ENCODE peak calls at places on chromosomes 13 and 19, in five cellular contexts. One of them, this sample, is unnamed.

GRCh38 chr19:40223135-40223822 is 3.2 kb downstream of the CCNP start:
- DNase-seq in heart right ventricle: no peak
- DNase-seq in GM23338: peak; percentile 87
- DNase-seq in H9: peak; percentile 98
- DNase-seq in breast epithelium: no peak
- DNase-seq in this sample: no peak

GRCh38 chr13:71968025-71968424 is 101.0 kb upstream of the DACH1 start:
- DNase-seq in heart right ventricle: no peak
- DNase-seq in GM23338: peak; percentile 78
- DNase-seq in H9: peak; percentile 50
- DNase-seq in breast epithelium: no peak
- DNase-seq in this sample: no peak

GRCh38 chr19:46784262-46785053 is 3.9 kb downstream of the SLC1A5 start:
- DNase-seq in heart right ventricle: peak; percentile 43
- DNase-seq in GM23338: peak; percentile 82
- DNase-seq in H9: peak; percentile 88
- DNase-seq in breast epithelium: peak; percentile 69
- DNase-seq in this sample: peak; percentile 69

GRCh38 chr13:98880673-98881072 is 97.2 kb downstream of the DOCK9 start:
- DNase-seq in heart right ventricle: no peak
- DNase-seq in GM23338: no peak
- DNase-seq in H9: no peak
- DNase-seq in breast epithelium: no peak
- DNase-seq in this sample: no peak

GRCh38 chr13:39130298-39130697 is 92.0 kb downstream of the NHLRC3 start:
- DNase-seq in heart right ventricle: no peak
- DNase-seq in GM23338: peak; percentile 28
- DNase-seq in H9: peak; percentile 38
- DNase-seq in breast epithelium: no peak
- DNase-seq in this sample: no peak

GRCh38 chr13:99941911-99942310 is 29.7 kb downstream of the ZIC5 start:
- DNase-seq in heart right ventricle: no peak
- DNase-seq in GM23338: no peak
- DNase-seq in H9: no peak
- DNase-seq in breast epithelium: no peak
- DNase-seq in this sample: no peak

GRCh38 chr19:13151605-13152355 is 1.6 kb downstream of the IER2 start:
- DNase-seq in heart right ventricle: peak; percentile 97
- DNase-seq in GM23338: peak; percentile 98
- DNase-seq in H9: peak; percentile 98
- DNase-seq in breast epithelium: peak; percentile 99
- DNase-seq in this sample: peak; percentile 83

GRCh38 chr19:6276447-6276846 is 3.3 kb downstream of the MLLT1 start:
- DNase-seq in heart right ventricle: peak; percentile 70
- DNase-seq in GM23338: no peak
- DNase-seq in H9: no peak
- DNase-seq in breast epithelium: peak; percentile 47
- DNase-seq in this sample: no peak

GRCh38 chr19:57282011-57282636 is 1.8 kb downstream of the ZNF460 start:
- DNase-seq in heart right ventricle: no peak
- DNase-seq in GM23338: no peak
- DNase-seq in H9: no peak
- DNase-seq in breast epithelium: no peak
- DNase-seq in this sample: peak; percentile 93

GRCh38 chr13:50238922-50239321 is 223.7 kb downstream of the KCNRG start:
- DNase-seq in heart right ventricle: no peak
- DNase-seq in GM23338: no peak
- DNase-seq in H9: no peak
- DNase-seq in breast epithelium: no peak
- DNase-seq in this sample: no peak

GRCh38 chr13:68176486-68176885 is 946.4 kb upstream of the PCDH9 start:
- DNase-seq in heart right ventricle: no peak
- DNase-seq in GM23338: no peak
- DNase-seq in H9: no peak
- DNase-seq in breast epithelium: no peak
- DNase-seq in this sample: no peak

GRCh38 chr13:25783480-25784081 is 268.2 kb downstream of the SHISA2 start:
- DNase-seq in heart right ventricle: no peak
- DNase-seq in GM23338: no peak
- DNase-seq in H9: no peak
- DNase-seq in breast epithelium: no peak
- DNase-seq in this sample: no peak

GRCh38 chr13:46982856-46983582 is 86.2 kb upstream of the HTR2A start:
- DNase-seq in heart right ventricle: no peak
- DNase-seq in GM23338: no peak
- DNase-seq in H9: no peak
- DNase-seq in breast epithelium: no peak
- DNase-seq in this sample: no peak

GRCh38 chr13:50365683-50366391 is 350.6 kb downstream of the KCNRG start:
- DNase-seq in heart right ventricle: no peak
- DNase-seq in GM23338: no peak
- DNase-seq in H9: no peak
- DNase-seq in breast epithelium: no peak
- DNase-seq in this sample: peak; percentile 75

GRCh38 chr19:17424743-17425365 is 5.0 kb downstream of the MVB12A start:
- DNase-seq in heart right ventricle: peak; percentile 34
- DNase-seq in GM23338: peak; percentile 94
- DNase-seq in H9: peak; percentile 90
- DNase-seq in breast epithelium: no peak
- DNase-seq in this sample: no peak

GRCh38 chr19:1811942-1812425 is at the start of gene ATP8B3:
- DNase-seq in heart right ventricle: peak; percentile 88
- DNase-seq in GM23338: peak; percentile 61
- DNase-seq in H9: no peak
- DNase-seq in breast epithelium: no peak
- DNase-seq in this sample: no peak

GRCh38 chr13:64234255-64234654 is 2818.6 kb upstream of the PCDH20 start:
- DNase-seq in heart right ventricle: no peak
- DNase-seq in GM23338: no peak
- DNase-seq in H9: no peak
- DNase-seq in breast epithelium: no peak
- DNase-seq in this sample: no peak

GRCh38 chr19:48287748-48288147 is 17.9 kb downstream of the ZNF114 start:
- DNase-seq in heart right ventricle: no peak
- DNase-seq in GM23338: no peak
- DNase-seq in H9: no peak
- DNase-seq in breast epithelium: no peak
- DNase-seq in this sample: no peak

GRCh38 chr19:33804021-33804799 is 7.5 kb downstream of the KCTD15 start:
- DNase-seq in heart right ventricle: peak; percentile 63
- DNase-seq in GM23338: no peak
- DNase-seq in H9: no peak
- DNase-seq in breast epithelium: peak; percentile 52
- DNase-seq in this sample: no peak

GRCh38 chr13:90867336-90867683 is 480.2 kb upstream of the MIR17HG start:
- DNase-seq in heart right ventricle: peak; percentile 34
- DNase-seq in GM23338: peak; percentile 91
- DNase-seq in H9: peak; percentile 76
- DNase-seq in breast epithelium: peak; percentile 21
- DNase-seq in this sample: peak; percentile 60

GRCh38 chr19:18373892-18374629 is 11.9 kb upstream of the GDF15 start:
- DNase-seq in heart right ventricle: peak; percentile 85
- DNase-seq in GM23338: peak; percentile 96
- DNase-seq in H9: peak; percentile 99
- DNase-seq in breast epithelium: peak; percentile 91
- DNase-seq in this sample: peak; percentile 74

GRCh38 chr13:90968510-90968909 is 379.0 kb upstream of the MIR17HG start:
- DNase-seq in heart right ventricle: no peak
- DNase-seq in GM23338: peak; percentile 77
- DNase-seq in H9: peak; percentile 48
- DNase-seq in breast epithelium: no peak
- DNase-seq in this sample: no peak

GRCh38 chr13:109610517-109610916 is 175.9 kb downstream of the IRS2 start:
- DNase-seq in heart right ventricle: peak; percentile 37
- DNase-seq in GM23338: peak; percentile 60
- DNase-seq in H9: peak; percentile 70
- DNase-seq in breast epithelium: no peak
- DNase-seq in this sample: no peak

DNA sequence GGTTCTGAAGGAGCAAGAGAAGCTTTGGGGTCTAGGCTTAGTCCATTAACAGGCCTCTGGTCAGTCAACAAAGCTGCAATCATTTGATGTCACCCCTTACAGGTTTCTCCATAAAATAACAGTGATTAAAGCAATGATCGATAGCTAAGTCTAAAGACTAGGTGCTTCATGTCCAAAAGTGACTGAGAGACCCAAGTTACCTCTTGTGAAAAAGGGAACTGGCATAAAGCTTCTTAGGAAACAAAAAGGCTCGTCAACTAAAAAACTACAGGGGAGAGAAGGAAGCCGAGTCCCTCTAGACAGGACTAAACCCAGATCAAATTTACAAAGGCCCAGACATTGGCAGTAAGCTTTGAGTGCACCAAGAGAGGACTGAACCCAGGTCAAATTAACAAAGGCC is 2.2 kb downstream of the DCUN1D2 start:
- DNase-seq in heart right ventricle: no peak
- DNase-seq in GM23338: no peak
- DNase-seq in H9: no peak
- DNase-seq in breast epithelium: no peak
- DNase-seq in this sample: no peak
- H3K27ac ChIP-seq in heart right ventricle: peak overlapping the region; percentile 94
- H3K27ac ChIP-seq in GM23338: peak overlapping the region; percentile 78
- H3K27ac ChIP-seq in H9: no peak overlapping the region
- H3K27ac ChIP-seq in breast epithelium: no peak overlapping the region
- H3K27ac ChIP-seq in this sample: no peak overlapping the region

DNA sequence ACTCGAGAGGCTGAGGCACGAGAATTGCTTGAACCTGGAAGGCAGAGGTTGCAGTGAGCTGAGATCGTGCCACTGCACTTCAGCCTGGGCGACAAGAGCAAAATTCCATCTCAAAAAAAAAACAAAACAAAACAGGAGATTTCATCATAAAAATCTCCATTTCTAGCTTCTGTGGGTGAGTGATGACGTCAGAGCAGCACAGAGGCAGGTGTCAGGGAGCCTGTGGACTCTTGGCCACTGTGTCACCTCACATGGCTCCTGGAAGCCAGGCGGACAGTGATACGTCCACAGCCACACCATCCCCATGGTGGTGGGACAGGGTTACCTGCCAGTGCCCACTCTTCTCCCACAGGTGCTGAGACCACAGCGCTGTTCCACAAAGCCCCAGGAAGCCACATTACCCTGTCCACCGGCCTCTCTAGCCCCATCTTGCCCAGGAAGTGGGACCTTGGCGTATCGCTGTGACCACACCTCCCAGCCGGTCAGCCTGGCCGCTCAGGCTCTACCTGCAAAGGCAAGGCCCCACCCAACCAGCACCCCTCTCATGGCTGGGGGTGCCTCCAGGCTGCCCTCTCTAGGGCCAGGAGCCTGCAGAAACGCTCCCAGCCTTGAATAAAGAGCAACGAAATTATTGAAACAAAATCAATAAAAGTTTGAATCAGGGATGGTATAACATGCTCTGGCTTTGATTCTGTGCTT is 2.5 kb upstream of the FXYD3 start:
- DNase-seq in heart right ventricle: no peak
- DNase-seq in GM23338: no peak
- DNase-seq in H9: no peak
- DNase-seq in breast epithelium: no peak
- DNase-seq in this sample: no peak
- H3K27ac ChIP-seq in heart right ventricle: no peak overlapping the region
- H3K27ac ChIP-seq in GM23338: no peak overlapping the region
- H3K27ac ChIP-seq in H9: no peak overlapping the region
- H3K27ac ChIP-seq in breast epithelium: peak overlapping the region; percentile 91
- H3K27ac ChIP-seq in this sample: no peak overlapping the region

GRCh38 chr19:30206187-30206586 is 166.0 kb upstream of the ZNF536 start:
- DNase-seq in heart right ventricle: no peak
- DNase-seq in GM23338: no peak
- DNase-seq in H9: peak; percentile 12
- DNase-seq in breast epithelium: no peak
- DNase-seq in this sample: no peak

GRCh38 chr19:30207357-30207756 is 164.8 kb upstream of the ZNF536 start:
- DNase-seq in heart right ventricle: no peak
- DNase-seq in GM23338: no peak
- DNase-seq in H9: peak; percentile 14
- DNase-seq in breast epithelium: no peak
- DNase-seq in this sample: no peak

GRCh38 chr19:30208661-30209060 is 163.5 kb upstream of the ZNF536 start:
- DNase-seq in heart right ventricle: no peak
- DNase-seq in GM23338: no peak
- DNase-seq in H9: peak; percentile 14
- DNase-seq in breast epithelium: no peak
- DNase-seq in this sample: no peak

GRCh38 chr19:30212574-30212973 is 159.6 kb upstream of the ZNF536 start:
- DNase-seq in heart right ventricle: no peak
- DNase-seq in GM23338: no peak
- DNase-seq in H9: no peak
- DNase-seq in breast epithelium: no peak
- DNase-seq in this sample: no peak

GRCh38 chr19:30209617-30210600 is 162.3 kb upstream of the ZNF536 start:
- DNase-seq in heart right ventricle: no peak
- DNase-seq in GM23338: no peak
- DNase-seq in H9: peak; percentile 26
- DNase-seq in breast epithelium: no peak
- DNase-seq in this sample: no peak
- H3K27ac ChIP-seq in heart right ventricle: no peak overlapping the region
- H3K27ac ChIP-seq in GM23338: no peak overlapping the region
- H3K27ac ChIP-seq in H9: no peak overlapping the region
- H3K27ac ChIP-seq in breast epithelium: no peak overlapping the region
- H3K27ac ChIP-seq in this sample: no peak overlapping the region

GRCh38 chr19:54204767-54205468 is 4.3 kb downstream of the RPS9 start:
- DNase-seq in heart right ventricle: no peak
- DNase-seq in GM23338: no peak
- DNase-seq in H9: no peak
- DNase-seq in breast epithelium: no peak
- DNase-seq in this sample: no peak

GRCh38 chr19:54203151-54203611 is 2.5 kb downstream of the RPS9 start:
- DNase-seq in heart right ventricle: no peak
- DNase-seq in GM23338: no peak
- DNase-seq in H9: no peak
- DNase-seq in breast epithelium: no peak
- DNase-seq in this sample: no peak

GRCh38 chr19:54199401-54199800 is 1.3 kb upstream of the RPS9 start:
- DNase-seq in heart right ventricle: no peak
- DNase-seq in GM23338: no peak
- DNase-seq in H9: no peak
- DNase-seq in breast epithelium: no peak
- DNase-seq in this sample: no peak

GRCh38 chr19:54201172-54201701 is 579 bp downstream of the RPS9 start:
- DNase-seq in heart right ventricle: no peak
- DNase-seq in GM23338: no peak
- DNase-seq in H9: no peak
- DNase-seq in breast epithelium: no peak
- DNase-seq in this sample: no peak

GRCh38 chr19:54201980-54202379 is 1.3 kb downstream of the RPS9 start:
- DNase-seq in heart right ventricle: no peak
- DNase-seq in GM23338: no peak
- DNase-seq in H9: no peak
- DNase-seq in breast epithelium: no peak
- DNase-seq in this sample: no peak
- H3K27ac ChIP-seq in heart right ventricle: peak overlapping the region; percentile 92
- H3K27ac ChIP-seq in GM23338: peak overlapping the region; percentile 60
- H3K27ac ChIP-seq in H9: no peak overlapping the region
- H3K27ac ChIP-seq in breast epithelium: peak overlapping the region; percentile 97
- H3K27ac ChIP-seq in this sample: peak overlapping the region; percentile 87

This sample was measured in epithelial cell of prostate.